ENCODE peak calls at places on chromosomes 12 and 14, in seven cellular contexts. One of them, this sample, is unnamed.

GRCh38 chr12:130768120-130768519 is 52.0 kb upstream of the RIMBP2 start:
- DNase-seq in IMR-90: no peak
- DNase-seq in sigmoid colon: no peak
- DNase-seq in heart left ventricle: no peak
- DNase-seq in tibial artery: no peak
- DNase-seq in body of pancreas: no peak
- DNase-seq in psoas muscle: no peak
- DNase-seq in this sample: no peak

GRCh38 chr12:52223411-52224039 is 9.5 kb upstream of the KRT7 start:
- DNase-seq in IMR-90: peak; percentile 59
- DNase-seq in sigmoid colon: no peak
- DNase-seq in heart left ventricle: no peak
- DNase-seq in tibial artery: no peak
- DNase-seq in body of pancreas: no peak
- DNase-seq in psoas muscle: no peak
- DNase-seq in this sample: no peak

GRCh38 chr12:64595863-64596793 is 14.2 kb upstream of the RASSF3 start:
- DNase-seq in IMR-90: no peak
- DNase-seq in sigmoid colon: no peak
- DNase-seq in heart left ventricle: no peak
- DNase-seq in tibial artery: no peak
- DNase-seq in body of pancreas: peak; percentile 35
- DNase-seq in psoas muscle: no peak
- DNase-seq in this sample: no peak

GRCh38 chr12:113244015-113244983 is 23.0 kb downstream of the TPCN1 start:
- DNase-seq in IMR-90: no peak
- DNase-seq in sigmoid colon: peak; percentile 90
- DNase-seq in heart left ventricle: peak; percentile 76
- DNase-seq in tibial artery: peak; percentile 71
- DNase-seq in body of pancreas: peak; percentile 93
- DNase-seq in psoas muscle: peak; percentile 90
- DNase-seq in this sample: peak; percentile 84

GRCh38 chr12:34292736-34293625 is 270.7 kb downstream of the ALG10 start:
- DNase-seq in IMR-90: no peak
- DNase-seq in sigmoid colon: peak; percentile 49
- DNase-seq in heart left ventricle: no peak
- DNase-seq in tibial artery: peak; percentile 6
- DNase-seq in body of pancreas: no peak
- DNase-seq in psoas muscle: peak; percentile 16
- DNase-seq in this sample: peak; percentile 42

GRCh38 chr12:67921286-67921685 is 68.0 kb upstream of the IFNG-AS1 start:
- DNase-seq in IMR-90: no peak
- DNase-seq in sigmoid colon: no peak
- DNase-seq in heart left ventricle: no peak
- DNase-seq in tibial artery: no peak
- DNase-seq in body of pancreas: no peak
- DNase-seq in psoas muscle: no peak
- DNase-seq in this sample: no peak

GRCh38 chr14:55092326-55092725 is 36.7 kb upstream of the LGALS3 start:
- DNase-seq in IMR-90: no peak
- DNase-seq in sigmoid colon: no peak
- DNase-seq in heart left ventricle: no peak
- DNase-seq in tibial artery: no peak
- DNase-seq in body of pancreas: no peak
- DNase-seq in psoas muscle: no peak
- DNase-seq in this sample: no peak

GRCh38 chr12:107027304-107028053 is 40.5 kb upstream of the MTERF2 start:
- DNase-seq in IMR-90: peak; percentile 96
- DNase-seq in sigmoid colon: no peak
- DNase-seq in heart left ventricle: no peak
- DNase-seq in tibial artery: no peak
- DNase-seq in body of pancreas: peak; percentile 84
- DNase-seq in psoas muscle: no peak
- DNase-seq in this sample: no peak

GRCh38 chr12:130872179-130873096 is 572 bp downstream of the RAN start:
- DNase-seq in IMR-90: no peak
- DNase-seq in sigmoid colon: peak; percentile 66
- DNase-seq in heart left ventricle: peak; percentile 41
- DNase-seq in tibial artery: no peak
- DNase-seq in body of pancreas: peak; percentile 23
- DNase-seq in psoas muscle: peak; percentile 67
- DNase-seq in this sample: peak; percentile 80

DNA sequence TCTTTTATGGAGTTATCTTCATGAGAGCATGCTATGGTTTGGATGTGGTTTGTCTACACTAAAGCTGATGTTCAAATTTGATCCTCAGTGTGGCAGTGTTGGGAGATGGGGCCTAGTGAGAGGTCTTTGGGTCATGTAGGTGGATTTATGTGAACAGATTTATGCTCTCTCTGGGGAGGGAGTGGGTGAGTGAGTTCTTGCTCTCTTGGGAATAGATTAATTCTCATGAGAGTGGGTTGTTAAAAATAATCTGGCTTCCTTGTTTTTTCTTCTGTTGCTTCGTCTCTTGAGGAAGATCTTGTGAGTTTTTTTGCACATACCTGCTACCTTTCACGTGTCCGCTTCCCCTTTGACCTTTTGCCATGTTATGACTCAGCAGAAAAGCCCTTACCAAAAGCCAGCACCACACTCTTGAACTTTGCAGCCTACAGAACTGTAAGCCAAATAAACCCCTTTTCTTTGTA is 20.5 kb downstream of the DERA start:
- DNase-seq in IMR-90: no peak
- DNase-seq in sigmoid colon: no peak
- DNase-seq in heart left ventricle: no peak
- DNase-seq in tibial artery: no peak
- DNase-seq in body of pancreas: no peak
- DNase-seq in psoas muscle: no peak
- DNase-seq in this sample: no peak
- TF ChIP-seq CTCF in IMR-90: peak; percentile 3
- TF ChIP-seq CTCF in sigmoid colon: no peak
- TF ChIP-seq CTCF in heart left ventricle: no peak
- TF ChIP-seq CTCF in tibial artery: no peak
- TF ChIP-seq CTCF in body of pancreas: no peak
- TF ChIP-seq CTCF in psoas muscle: no peak
- TF ChIP-seq CTCF in this sample: no peak

DNA sequence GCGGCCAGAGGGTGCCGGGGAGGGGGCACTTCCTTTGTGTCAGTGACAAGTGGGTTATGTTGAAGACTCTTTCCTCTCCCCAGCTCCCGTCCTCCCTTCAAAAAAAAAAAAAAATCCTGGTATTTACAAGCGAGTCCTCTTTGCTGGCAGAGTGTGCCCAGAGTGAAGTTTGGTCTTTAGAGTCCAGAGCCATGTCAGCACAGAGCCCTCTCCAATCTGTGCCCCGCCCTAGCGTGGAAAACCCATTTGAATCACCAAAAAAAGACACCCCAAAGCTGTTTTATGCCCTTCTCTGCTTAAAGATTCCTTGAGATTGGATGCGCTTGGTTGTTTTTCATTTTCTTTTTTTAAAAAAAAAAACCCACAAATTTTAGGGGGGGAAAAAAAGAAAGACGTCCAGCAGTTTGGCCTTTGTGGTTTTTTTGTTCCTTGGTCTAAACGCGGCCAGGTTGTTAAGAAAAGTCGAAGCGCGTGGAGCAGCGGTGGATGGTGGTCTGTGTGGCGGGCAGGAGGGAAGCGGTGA is 3.3 kb downstream of the NKX2-1 start:
- DNase-seq in IMR-90: no peak
- DNase-seq in sigmoid colon: no peak
- DNase-seq in heart left ventricle: no peak
- DNase-seq in tibial artery: no peak
- DNase-seq in body of pancreas: no peak
- DNase-seq in psoas muscle: no peak
- DNase-seq in this sample: no peak
- H3K27me3 ChIP-seq in IMR-90: peaks cover 96% of the 10 kb centered on the region
- H3K27me3 ChIP-seq in sigmoid colon: peaks cover 100% of the 10 kb centered on the region
- H3K27me3 ChIP-seq in heart left ventricle: peaks cover 100% of the 10 kb centered on the region
- H3K27me3 ChIP-seq in tibial artery: peaks cover 2% of the 10 kb centered on the region
- H3K27me3 ChIP-seq in body of pancreas: peaks cover 65% of the 10 kb centered on the region
- H3K27me3 ChIP-seq in psoas muscle: peaks cover 66% of the 10 kb centered on the region
- H3K27me3 ChIP-seq in this sample: peaks cover 94% of the 10 kb centered on the region

DNA sequence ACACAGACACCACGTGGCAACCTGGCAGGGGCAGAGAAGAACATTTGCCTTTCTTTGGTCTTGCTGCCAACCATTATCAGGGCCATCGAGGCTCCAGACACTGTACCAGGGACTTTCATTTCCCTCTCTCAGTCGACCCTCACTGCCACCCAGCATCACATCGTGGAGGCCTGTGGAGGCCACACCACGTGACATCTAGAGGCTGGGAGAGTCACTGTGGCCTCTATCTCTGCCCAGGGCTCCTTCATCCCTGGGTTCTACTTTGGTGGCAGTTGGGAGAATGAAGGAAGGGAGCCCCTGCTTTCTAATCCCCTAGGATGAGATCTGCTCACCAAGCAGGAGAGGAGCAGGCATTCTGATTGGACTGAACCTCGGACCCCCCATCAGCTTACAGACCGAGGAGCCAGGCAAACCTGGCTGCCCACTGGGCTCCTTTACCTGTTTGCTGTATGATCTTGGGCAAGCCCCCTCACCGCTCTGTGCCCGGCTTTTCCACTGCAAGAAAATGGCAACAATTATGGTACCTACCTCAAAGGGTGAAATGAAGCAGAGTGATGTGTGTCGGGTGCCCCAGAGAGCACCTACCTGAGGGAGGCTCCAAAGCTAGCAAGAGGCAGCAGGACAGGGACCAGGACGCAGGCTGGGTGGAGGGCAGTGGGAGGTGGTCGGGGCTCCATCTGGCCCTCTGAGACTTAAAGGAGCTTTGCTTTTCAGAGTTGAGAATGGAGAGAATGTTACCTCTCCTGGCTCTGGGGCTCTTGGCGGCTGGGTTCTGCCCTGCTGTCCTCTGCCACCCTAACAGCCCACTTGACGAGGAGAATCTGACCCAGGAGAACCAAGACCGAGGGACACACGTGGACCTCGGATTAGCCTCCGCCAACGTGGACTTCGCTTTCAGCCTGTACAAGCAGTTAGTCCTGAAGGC is 1.8 kb downstream of the SERPINA3 start:
- DNase-seq in IMR-90: no peak
- DNase-seq in sigmoid colon: peak; percentile 59
- DNase-seq in heart left ventricle: no peak
- DNase-seq in tibial artery: peak; percentile 15
- DNase-seq in body of pancreas: no peak
- DNase-seq in psoas muscle: no peak
- DNase-seq in this sample: no peak
- H3K4me3 ChIP-seq in IMR-90: no peak overlapping the region
- H3K4me3 ChIP-seq in sigmoid colon: no peak overlapping the region
- H3K4me3 ChIP-seq in heart left ventricle: no peak overlapping the region
- H3K4me3 ChIP-seq in tibial artery: no peak overlapping the region
- H3K4me3 ChIP-seq in body of pancreas: peak overlapping the region; percentile 42
- H3K4me3 ChIP-seq in psoas muscle: no peak overlapping the region
- H3K4me3 ChIP-seq in this sample: no peak overlapping the region

DNA sequence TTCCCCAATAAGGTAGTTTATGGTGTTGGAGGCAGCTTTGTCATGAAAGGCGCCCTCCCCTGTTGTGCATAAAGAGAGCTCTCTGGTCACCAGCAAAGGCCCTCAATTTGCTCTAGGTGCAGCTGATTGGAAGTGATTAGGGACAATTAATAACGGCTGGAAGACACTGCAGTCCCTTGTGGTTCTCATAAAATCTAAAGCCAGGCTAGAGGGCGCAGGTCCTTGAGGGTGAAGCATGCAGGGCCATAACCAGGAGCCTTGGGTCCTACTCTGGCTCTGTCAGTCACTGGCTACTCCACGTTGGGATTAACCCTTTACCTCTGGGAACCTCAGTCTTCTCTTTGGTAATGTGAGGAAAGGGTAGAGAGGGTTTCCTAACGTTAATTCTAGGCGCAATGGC is 1.9 kb downstream of the DAAM1 start:
- DNase-seq in IMR-90: no peak
- DNase-seq in sigmoid colon: no peak
- DNase-seq in heart left ventricle: peak; percentile 33
- DNase-seq in tibial artery: no peak
- DNase-seq in body of pancreas: peak; percentile 29
- DNase-seq in psoas muscle: no peak
- DNase-seq in this sample: no peak
- TF ChIP-seq CTCF in IMR-90: peak; percentile 18
- TF ChIP-seq CTCF in sigmoid colon: no peak
- TF ChIP-seq CTCF in heart left ventricle: no peak
- TF ChIP-seq CTCF in tibial artery: no peak
- TF ChIP-seq CTCF in body of pancreas: no peak
- TF ChIP-seq CTCF in psoas muscle: no peak
- TF ChIP-seq CTCF in this sample: no peak

GRCh38 chr14:20143911-20144310 is 5.3 kb downstream of the OR4N5 start:
- DNase-seq in IMR-90: no peak
- DNase-seq in sigmoid colon: no peak
- DNase-seq in heart left ventricle: no peak
- DNase-seq in tibial artery: no peak
- DNase-seq in body of pancreas: no peak
- DNase-seq in psoas muscle: no peak
- DNase-seq in this sample: no peak
- H3K27me3 ChIP-seq in IMR-90: no peaks in the 10 kb centered on the region
- H3K27me3 ChIP-seq in sigmoid colon: no peaks in the 10 kb centered on the region
- H3K27me3 ChIP-seq in heart left ventricle: no peaks in the 10 kb centered on the region
- H3K27me3 ChIP-seq in tibial artery: no peaks in the 10 kb centered on the region
- H3K27me3 ChIP-seq in body of pancreas: no peaks in the 10 kb centered on the region
- H3K27me3 ChIP-seq in psoas muscle: no peaks in the 10 kb centered on the region
- H3K27me3 ChIP-seq in this sample: no peaks in the 10 kb centered on the region

GRCh38 chr12:66836623-66837310 is 157.9 kb upstream of the GRIP1 start:
- DNase-seq in IMR-90: no peak
- DNase-seq in sigmoid colon: no peak
- DNase-seq in heart left ventricle: no peak
- DNase-seq in tibial artery: no peak
- DNase-seq in body of pancreas: no peak
- DNase-seq in psoas muscle: no peak
- DNase-seq in this sample: no peak

GRCh38 chr12:66829660-66830325 is 150.9 kb upstream of the GRIP1 start:
- DNase-seq in IMR-90: no peak
- DNase-seq in sigmoid colon: no peak
- DNase-seq in heart left ventricle: no peak
- DNase-seq in tibial artery: no peak
- DNase-seq in body of pancreas: no peak
- DNase-seq in psoas muscle: no peak
- DNase-seq in this sample: no peak

GRCh38 chr12:66832997-66833396 is 154.1 kb upstream of the GRIP1 start:
- DNase-seq in IMR-90: no peak
- DNase-seq in sigmoid colon: no peak
- DNase-seq in heart left ventricle: no peak
- DNase-seq in tibial artery: no peak
- DNase-seq in body of pancreas: no peak
- DNase-seq in psoas muscle: no peak
- DNase-seq in this sample: no peak

GRCh38 chr12:66837311-66837627 is 158.4 kb upstream of the GRIP1 start:
- DNase-seq in IMR-90: no peak
- DNase-seq in sigmoid colon: no peak
- DNase-seq in heart left ventricle: no peak
- DNase-seq in tibial artery: no peak
- DNase-seq in body of pancreas: no peak
- DNase-seq in psoas muscle: no peak
- DNase-seq in this sample: no peak

GRCh38 chr12:66831495-66831894 is 152.6 kb upstream of the GRIP1 start:
- DNase-seq in IMR-90: no peak
- DNase-seq in sigmoid colon: no peak
- DNase-seq in heart left ventricle: no peak
- DNase-seq in tibial artery: no peak
- DNase-seq in body of pancreas: no peak
- DNase-seq in psoas muscle: no peak
- DNase-seq in this sample: no peak
- H3K4me3 ChIP-seq in IMR-90: no peak overlapping the region
- H3K4me3 ChIP-seq in sigmoid colon: no peak overlapping the region
- H3K4me3 ChIP-seq in heart left ventricle: no peak overlapping the region
- H3K4me3 ChIP-seq in tibial artery: no peak overlapping the region
- H3K4me3 ChIP-seq in body of pancreas: no peak overlapping the region
- H3K4me3 ChIP-seq in psoas muscle: no peak overlapping the region
- H3K4me3 ChIP-seq in this sample: no peak overlapping the region

GRCh38 chr12:124678421-124678893 is 111.0 kb upstream of the NCOR2 start:
- DNase-seq in IMR-90: no peak
- DNase-seq in sigmoid colon: no peak
- DNase-seq in heart left ventricle: no peak
- DNase-seq in tibial artery: no peak
- DNase-seq in body of pancreas: no peak
- DNase-seq in psoas muscle: no peak
- DNase-seq in this sample: no peak
- TF ChIP-seq CTCF in IMR-90: no peak
- TF ChIP-seq CTCF in sigmoid colon: no peak
- TF ChIP-seq CTCF in heart left ventricle: no peak
- TF ChIP-seq CTCF in tibial artery: no peak
- TF ChIP-seq CTCF in body of pancreas: no peak
- TF ChIP-seq CTCF in psoas muscle: no peak
- TF ChIP-seq CTCF in this sample: no peak

This sample was measured in upper lobe of right lung.